ENCODE peak calls at places on chromosome 17, in four cellular contexts. One of them, this sample, is unnamed.

GRCh38 chr17:42403150-42403549 is 14.9 kb upstream of the STAT3 start:
- DNase-seq in breast epithelium: no peak
- DNase-seq in spleen: no peak
- DNase-seq in stomach: peak
- DNase-seq in this sample: no peak

GRCh38 chr17:78323821-78324390 is 36.0 kb downstream of the SOCS3 start:
- DNase-seq in spleen: no peak
- DNase-seq in breast epithelium: no peak
- DNase-seq in stomach: no peak
- DNase-seq in this sample: no peak

GRCh38 chr17:45372325-45372869 is 55.6 kb upstream of the MAP3K14 start:
- DNase-seq in spleen: no peak
- DNase-seq in stomach: no peak
- DNase-seq in breast epithelium: no peak
- DNase-seq in this sample: no peak

GRCh38 chr17:77476920-77477805 is 336.4 kb downstream of the SEC14L1 start:
- DNase-seq in breast epithelium: peak
- DNase-seq in stomach: peak
- DNase-seq in spleen: no peak
- DNase-seq in this sample: no peak

GRCh38 chr17:81492706-81493105 is 19.9 kb downstream of the ACTG1 start:
- DNase-seq in breast epithelium: no peak
- DNase-seq in spleen: no peak
- DNase-seq in stomach: no peak
- DNase-seq in this sample: no peak

GRCh38 chr17:6823011-6823442 is 8.5 kb downstream of the TEKT1 start:
- DNase-seq in stomach: no peak
- DNase-seq in spleen: no peak
- DNase-seq in breast epithelium: no peak
- DNase-seq in this sample: no peak

GRCh38 chr17:39027037-39027436 is 59.8 kb upstream of the FBXO47 start:
- DNase-seq in stomach: peak
- DNase-seq in spleen: no peak
- DNase-seq in breast epithelium: peak
- DNase-seq in this sample: no peak

GRCh38 chr17:73203788-73204479 is 11.1 kb downstream of the COG1 start:
- DNase-seq in spleen: no peak
- DNase-seq in breast epithelium: peak
- DNase-seq in stomach: no peak
- DNase-seq in this sample: no peak

GRCh38 chr17:78528541-78528940 is 48.7 kb downstream of the DNAH17 start:
- DNase-seq in breast epithelium: no peak
- DNase-seq in stomach: no peak
- DNase-seq in spleen: peak
- DNase-seq in this sample: no peak

GRCh38 chr17:74210191-74211140 is 2.9 kb upstream of the TTYH2 start:
- DNase-seq in spleen: peak
- DNase-seq in breast epithelium: peak
- DNase-seq in stomach: peak
- DNase-seq in this sample: no peak
- TF ChIP-seq POLR2AphosphoS5 in spleen: peak
- TF ChIP-seq POLR2AphosphoS5 in breast epithelium: no peak
- TF ChIP-seq POLR2AphosphoS5 in stomach: no peak
- TF ChIP-seq POLR2AphosphoS5 in this sample: peak

GRCh38 chr17:28396635-28397239 is 9.3 kb downstream of the SLC46A1 start:
- DNase-seq in breast epithelium: no peak
- DNase-seq in spleen: no peak
- DNase-seq in stomach: no peak
- DNase-seq in this sample: no peak
- TF ChIP-seq POLR2AphosphoS5 in breast epithelium: no peak
- TF ChIP-seq POLR2AphosphoS5 in spleen: peak
- TF ChIP-seq POLR2AphosphoS5 in stomach: no peak
- TF ChIP-seq POLR2AphosphoS5 in this sample: no peak

GRCh38 chr17:16486373-16487250 is 5.4 kb downstream of the LRRC75A start:
- DNase-seq in breast epithelium: peak
- DNase-seq in stomach: peak
- DNase-seq in spleen: no peak
- DNase-seq in this sample: no peak
- TF ChIP-seq POLR2AphosphoS5 in breast epithelium: peak
- TF ChIP-seq POLR2AphosphoS5 in stomach: peak
- TF ChIP-seq POLR2AphosphoS5 in spleen: peak
- TF ChIP-seq POLR2AphosphoS5 in this sample: no peak

DNA sequence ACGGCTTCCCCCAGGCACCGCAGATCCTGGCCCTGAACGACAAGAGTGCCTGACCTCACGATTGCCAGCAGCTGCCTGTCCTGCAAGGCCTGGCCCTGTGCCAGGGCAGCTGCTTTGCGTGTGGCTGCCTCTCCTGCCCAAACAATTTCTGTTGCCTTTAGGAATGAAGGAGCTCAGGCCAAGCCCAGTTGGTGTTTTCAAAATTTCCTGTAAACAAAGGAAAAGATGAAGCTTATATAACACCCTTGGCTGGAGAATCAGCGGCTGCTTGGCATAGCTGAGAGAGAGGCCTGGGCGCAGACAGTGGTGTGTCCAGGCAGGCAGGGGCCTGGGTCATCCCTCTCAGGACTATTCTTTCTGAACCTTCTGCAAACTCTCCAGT is 11.7 kb upstream of the SLC47A2 start:
- DNase-seq in breast epithelium: peak
- DNase-seq in stomach: peak
- DNase-seq in spleen: peak
- DNase-seq in this sample: no peak
- TF ChIP-seq POLR2AphosphoS5 in breast epithelium: peak
- TF ChIP-seq POLR2AphosphoS5 in stomach: peak
- TF ChIP-seq POLR2AphosphoS5 in spleen: peak
- TF ChIP-seq POLR2AphosphoS5 in this sample: no peak

GRCh38 chr17:12979255-12979654 is 38.6 kb downstream of the ELAC2 start:
- DNase-seq in spleen: no peak
- DNase-seq in breast epithelium: no peak
- DNase-seq in stomach: no peak
- DNase-seq in this sample: no peak
- TF ChIP-seq POLR2AphosphoS5 in spleen: no peak
- TF ChIP-seq POLR2AphosphoS5 in breast epithelium: no peak
- TF ChIP-seq POLR2AphosphoS5 in stomach: no peak
- TF ChIP-seq POLR2AphosphoS5 in this sample: no peak

DNA sequence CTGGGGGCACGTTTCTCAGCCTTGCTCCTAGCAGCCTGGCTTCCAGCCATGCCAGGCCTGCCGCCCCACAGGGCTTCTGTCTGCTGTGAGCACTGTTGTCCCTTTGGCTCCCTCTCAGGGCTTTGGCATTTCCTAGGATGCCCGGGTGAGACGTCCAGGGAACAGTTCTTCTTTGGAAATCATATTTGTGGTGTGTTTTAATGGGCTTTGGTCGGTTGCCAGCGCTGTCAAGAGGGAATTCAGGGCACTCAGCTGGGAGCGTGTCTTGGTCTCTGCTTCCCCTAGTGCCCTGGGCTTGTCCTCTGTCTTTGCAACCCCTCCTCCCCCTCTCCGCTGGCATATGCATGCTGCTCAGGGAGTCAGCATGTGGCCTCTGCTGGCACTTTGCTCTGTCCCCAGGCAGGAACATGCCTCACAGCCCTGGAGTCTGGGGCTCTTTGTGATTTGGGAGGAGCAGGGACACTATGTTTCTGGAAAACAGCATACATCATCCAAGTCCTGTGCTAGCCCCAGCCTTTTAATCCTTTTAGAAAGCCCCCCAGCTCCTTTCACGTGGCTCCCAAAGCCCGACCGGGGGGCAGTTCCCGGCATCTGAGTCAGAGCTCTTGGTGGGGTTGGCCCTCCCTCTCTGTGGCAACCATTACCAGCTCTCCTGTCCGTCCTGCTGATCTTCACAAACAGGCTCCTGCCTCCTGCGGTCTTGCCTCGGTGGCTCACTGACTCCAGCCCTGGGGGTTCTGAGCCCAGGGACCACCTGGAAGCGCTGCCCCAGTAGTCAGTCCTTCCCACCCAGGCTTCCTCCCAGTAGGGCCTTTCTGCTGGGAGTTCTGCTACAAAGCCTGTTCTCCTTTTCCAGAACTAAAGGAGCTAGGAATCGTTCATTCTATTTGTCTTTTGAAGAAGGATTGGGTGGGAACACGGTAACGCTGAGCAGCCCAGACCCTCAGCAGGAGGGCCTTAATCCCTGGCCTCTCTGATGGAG is 26.7 kb downstream of the SAP30BP start:
- DNase-seq in breast epithelium: peak
- DNase-seq in stomach: no peak
- DNase-seq in spleen: peak
- DNase-seq in this sample: no peak
- TF ChIP-seq POLR2AphosphoS5 in breast epithelium: peak
- TF ChIP-seq POLR2AphosphoS5 in stomach: no peak
- TF ChIP-seq POLR2AphosphoS5 in spleen: peak
- TF ChIP-seq POLR2AphosphoS5 in this sample: no peak

DNA sequence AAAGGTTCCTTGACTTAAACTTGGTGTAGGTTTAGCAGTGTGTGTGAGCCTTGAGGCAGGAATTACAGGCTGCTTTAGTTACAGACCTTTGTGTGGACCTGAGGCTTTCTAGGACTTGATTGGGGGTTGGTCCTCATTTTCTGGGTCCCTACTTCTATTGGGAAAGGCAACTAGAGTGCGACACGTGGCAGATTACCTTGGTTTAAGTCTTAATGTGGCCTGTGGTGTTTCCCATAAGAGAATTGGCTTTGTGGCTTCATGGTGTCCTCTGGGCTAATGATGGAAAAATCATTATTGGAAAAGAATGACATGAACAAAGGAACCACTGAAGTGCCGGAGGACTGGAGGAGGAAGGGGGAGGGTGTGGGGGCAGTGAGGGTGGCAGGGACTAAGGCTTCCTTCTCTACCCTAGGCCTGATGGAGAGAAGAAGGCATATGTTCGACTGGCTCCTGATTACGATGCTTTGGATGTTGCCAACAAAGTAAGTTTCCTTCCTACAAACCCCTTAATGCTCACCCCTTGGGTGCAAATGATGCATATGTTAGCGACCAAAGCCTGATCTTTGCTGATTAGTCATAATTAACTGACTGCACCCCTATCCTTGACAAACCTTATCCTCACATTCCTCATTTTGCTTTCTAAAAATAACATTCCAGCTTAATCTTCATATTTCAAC is 2.7 kb downstream of the TLCD1 start:
- DNase-seq in stomach: no peak
- DNase-seq in breast epithelium: no peak
- DNase-seq in spleen: no peak
- DNase-seq in this sample: no peak
- TF ChIP-seq POLR2AphosphoS5 in stomach: no peak
- TF ChIP-seq POLR2AphosphoS5 in breast epithelium: no peak
- TF ChIP-seq POLR2AphosphoS5 in spleen: no peak
- TF ChIP-seq POLR2AphosphoS5 in this sample: no peak

This sample was measured in SK-N-MC.